ENCODE peak calls at places on chromosomes 16 and 17, in four cellular contexts. L, K, F and P are unnamed samples.

GRCh38 chr17:72506773-72507172 is 386.0 kb downstream of the SOX9 start:
- DNase-seq in K (no peak), F (no peak), L (no peak), P (no peak)

GRCh38 chr17:34254651-34255380 is at the start of gene CCL2:
- DNase-seq in F (peak), L (peak), K (peak), P (peak)

GRCh38 chr17:47618416-47618815 is 31.3 kb upstream of the KPNB1 start:
- DNase-seq in L (no peak), F (no peak), K (peak), P (no peak)

GRCh38 chr16:69709456-69710084 is 16.8 kb downstream of the NQO1 start:
- DNase-seq in K (peak), L (no peak), F (peak), P (no peak)

GRCh38 chr17:15436399-15437369 is 30.7 kb downstream of the CDRT4 start:
- DNase-seq in K (peak), F (peak), L (peak), P (no peak)

GRCh38 chr16:48539485-48540221 is 70.3 kb downstream of the N4BP1 start:
- DNase-seq in F (no peak), K (no peak), L (no peak), P (no peak)

GRCh38 chr17:39240631-39241030 is 14.9 kb upstream of the STAC2 start:
- DNase-seq in K (no peak), F (no peak), L (no peak), P (no peak)

GRCh38 chr17:49031965-49032928 is 35.1 kb downstream of the IGF2BP1 start:
- DNase-seq in K (peak), L (peak), F (peak), P (peak)

GRCh38 chr16:73023320-73023719 is 24.6 kb downstream of the ZFHX3 start:
- DNase-seq in K (no peak), F (no peak), L (peak), P (no peak)
- TF ChIP-seq CTCF in K (no peak), F (no peak), L (no peak), P (no peak)

DNA sequence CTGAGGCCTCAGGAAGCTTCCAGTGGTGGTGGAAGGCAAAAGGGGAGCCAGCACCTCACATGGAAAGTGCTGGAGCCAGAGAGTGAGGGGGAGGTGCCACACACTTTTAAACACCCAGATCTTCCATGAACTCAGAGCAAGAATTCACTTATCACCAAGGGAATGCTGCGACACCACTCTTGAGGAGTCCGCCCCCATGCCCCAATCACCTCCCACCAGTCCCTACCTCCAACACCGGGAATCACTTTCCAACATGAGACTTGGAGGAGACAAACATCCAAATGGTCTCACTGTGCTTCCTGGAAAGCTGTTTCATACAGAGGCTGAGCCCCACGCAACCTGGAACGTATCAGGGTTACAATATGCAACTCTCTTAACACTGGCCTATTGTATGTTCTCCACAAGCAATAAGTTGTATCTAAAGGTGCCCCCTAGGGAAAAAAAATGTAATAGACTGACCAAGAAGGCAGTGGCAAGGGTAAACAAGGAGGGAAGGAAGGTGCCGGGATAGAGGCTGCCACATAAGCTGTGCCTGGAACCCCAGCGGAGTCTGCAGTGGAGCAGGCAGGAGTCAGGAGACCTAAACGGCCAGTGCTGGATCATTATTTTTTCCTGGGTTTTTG is 106.7 kb upstream of the FOXF1 start:
- DNase-seq in F (no peak), L (no peak), K (no peak), P (no peak)
- TF ChIP-seq CTCF in F (no peak), L (no peak), K (no peak), P (no peak)

DNA sequence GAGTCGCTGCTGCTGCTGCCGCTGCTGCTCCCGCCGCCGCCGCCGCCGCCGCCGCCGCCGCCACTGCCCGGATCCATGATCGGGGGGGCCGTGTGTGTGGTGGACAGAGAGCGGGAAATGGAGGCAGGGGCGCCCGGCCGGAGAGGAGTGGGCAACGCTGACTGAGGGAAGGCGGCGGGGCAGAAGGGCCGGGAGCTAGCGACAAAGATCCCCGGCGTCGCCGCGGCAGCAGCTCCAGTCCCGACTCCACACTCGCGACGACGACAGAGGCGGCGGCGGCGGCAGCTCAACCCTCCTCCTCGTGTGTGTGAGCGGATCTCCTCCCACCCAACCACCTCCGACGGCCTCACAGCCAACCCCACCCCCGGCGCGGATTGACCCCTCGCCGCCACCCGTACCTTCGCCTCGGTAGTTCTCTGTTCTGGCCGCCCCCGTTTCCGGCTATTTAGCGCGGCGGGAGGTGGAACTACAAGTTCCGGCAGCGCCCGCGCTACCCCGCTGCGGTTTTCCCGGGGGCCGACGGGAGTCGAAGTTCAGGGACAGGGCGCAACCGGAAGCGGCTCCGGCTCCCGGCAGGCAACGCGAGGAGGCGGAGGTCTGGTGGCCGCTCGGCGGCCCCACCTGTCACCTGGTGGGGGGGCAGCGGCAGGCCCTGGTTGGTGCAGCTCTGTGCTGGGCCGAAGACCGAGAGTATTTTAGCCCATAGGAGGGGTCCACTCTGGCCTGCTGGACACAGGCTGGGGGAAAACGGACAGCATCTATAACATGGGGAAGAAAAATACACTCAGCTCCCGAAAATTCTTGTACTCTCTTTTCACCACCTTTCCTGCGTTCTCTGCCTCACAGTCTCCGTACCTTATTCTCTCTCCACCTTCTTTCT is at the start of gene GSPT1:
- DNase-seq in F (peak), K (peak), L (peak), P (peak)
- TF ChIP-seq CTCF in F (no peak), K (no peak), L (peak), P (no peak)

GRCh38 chr16:87682852-87683399 is 80.6 kb downstream of the JPH3 start:
- DNase-seq in F (no peak), K (no peak), L (no peak), P (no peak)
- TF ChIP-seq CTCF in F (no peak), K (no peak), L (no peak), P (no peak)